ENCODE peak calls at places on chromosomes 3 and 15, in nine cellular contexts. L, D, P, A, R, Q, T, O and E are unnamed samples. For H3K27me3, the result is how much of the 10 kb centered on the place peaks cover.

GRCh38 chr3:112320698-112321097 is 12.3 kb upstream of the CD200 start:
- DNase-seq in L (no peak), R (no peak), T (no peak), A (no peak), D (no peak), Q (no peak), P (no peak), O (no peak), E (no peak)

GRCh38 chr3:111333642-111334041 is 208.4 kb upstream of the CD96 start:
- DNase-seq in R (no peak), A (no peak), P (no peak), T (no peak), D (no peak), O (no peak), L (no peak), Q (no peak), E (no peak)

GRCh38 chr3:177150218-177150916 is 46.9 kb downstream of the TBL1XR1 start:
- DNase-seq in T (no peak), P (no peak), A (no peak), R (no peak), O (no peak), L (no peak), Q (no peak), D (no peak), E (no peak)

GRCh38 chr15:70376929-70377691 is 279.4 kb upstream of the TLE3 start:
- DNase-seq in O (peak), D (no peak), R (peak), Q (no peak), A (peak), T (peak), P (peak), L (peak), E (peak)

GRCh38 chr3:100210777-100211145 is 50.0 kb upstream of the TBC1D23 start:
- DNase-seq in D (no peak), O (no peak), Q (no peak), L (no peak), P (peak), A (no peak), T (peak), R (no peak), E (no peak)

GRCh38 chr3:139264375-139264774 is 79.4 kb upstream of the MRPS22 start:
- DNase-seq in L (no peak), O (no peak), D (no peak), A (no peak), Q (no peak), R (no peak), P (no peak), T (no peak), E (no peak)

GRCh38 chr15:49605588-49605987 is 15.0 kb downstream of the FAM227B start:
- DNase-seq in Q (no peak), L (no peak), T (no peak), A (no peak), P (no peak), R (no peak), O (no peak), D (no peak), E (no peak)

GRCh38 chr15:68228971-68229385 is 550 bp downstream of the CLN6 start:
- DNase-seq in Q (no peak), P (peak), D (no peak), O (no peak), L (no peak), A (no peak), T (no peak), R (peak), E (no peak)

GRCh38 chr3:39203862-39204261 is 11.5 kb upstream of the XIRP1 start:
- DNase-seq in D (no peak), Q (no peak), T (no peak), L (no peak), O (no peak), A (no peak), P (no peak), R (no peak), E (no peak)

GRCh38 chr3:94098487-94098886 is 35.6 kb downstream of the NSUN3 start:
- DNase-seq in Q (no peak), L (no peak), R (no peak), T (peak), O (no peak), P (no peak), A (no peak), D (no peak), E (no peak)

GRCh38 chr3:22118542-22118941 is 367.5 kb upstream of the ZNF385D start:
- DNase-seq in R (no peak), A (no peak), Q (no peak), T (no peak), L (no peak), O (no peak), D (no peak), P (no peak), E (no peak)

GRCh38 chr15:68096099-68096498 is 42.0 kb downstream of the PIAS1 start:
- DNase-seq in L (no peak), Q (no peak), T (no peak), R (no peak), O (no peak), A (no peak), D (no peak), P (no peak), E (no peak)

GRCh38 chr15:74262635-74263034 is 26.5 kb downstream of the CCDC33 start:
- DNase-seq in L (no peak), R (no peak), D (no peak), O (no peak), Q (no peak), T (no peak), A (no peak), P (no peak), E (no peak)

GRCh38 chr3:197398301-197398878 is 100.0 kb upstream of the DLG1 start:
- DNase-seq in O (no peak), P (no peak), A (no peak), R (no peak), L (no peak), Q (no peak), T (no peak), D (no peak), E (no peak)

DNA sequence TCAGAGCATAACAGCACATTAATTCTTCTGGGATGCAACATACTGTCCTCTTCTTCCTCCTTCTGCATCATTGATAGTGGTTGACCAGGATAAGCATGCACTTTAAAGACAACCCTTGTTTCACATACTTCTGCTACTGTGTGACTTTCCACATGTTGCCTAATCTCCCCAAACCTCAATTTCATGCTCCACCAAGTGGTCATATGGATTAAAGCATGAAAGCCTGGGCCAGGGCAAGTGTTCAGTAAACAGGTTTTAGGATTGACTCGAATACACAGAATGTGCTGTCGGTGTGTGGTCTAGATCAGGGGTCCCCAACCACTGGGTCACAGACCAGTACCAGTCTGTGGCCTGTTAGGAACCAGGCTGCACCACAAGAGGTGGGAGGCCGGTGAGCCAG is 22.5 kb upstream of the BFSP2 start:
- DNase-seq in T (peak), Q (no peak), O (no peak), A (no peak), D (no peak), R (peak), P (peak), L (no peak), E (peak)
- TF ChIP-seq CTCF in T (peak), Q (peak), O (no peak), A (peak), D (peak), R (peak), P (peak), L (no peak), E (peak)

DNA sequence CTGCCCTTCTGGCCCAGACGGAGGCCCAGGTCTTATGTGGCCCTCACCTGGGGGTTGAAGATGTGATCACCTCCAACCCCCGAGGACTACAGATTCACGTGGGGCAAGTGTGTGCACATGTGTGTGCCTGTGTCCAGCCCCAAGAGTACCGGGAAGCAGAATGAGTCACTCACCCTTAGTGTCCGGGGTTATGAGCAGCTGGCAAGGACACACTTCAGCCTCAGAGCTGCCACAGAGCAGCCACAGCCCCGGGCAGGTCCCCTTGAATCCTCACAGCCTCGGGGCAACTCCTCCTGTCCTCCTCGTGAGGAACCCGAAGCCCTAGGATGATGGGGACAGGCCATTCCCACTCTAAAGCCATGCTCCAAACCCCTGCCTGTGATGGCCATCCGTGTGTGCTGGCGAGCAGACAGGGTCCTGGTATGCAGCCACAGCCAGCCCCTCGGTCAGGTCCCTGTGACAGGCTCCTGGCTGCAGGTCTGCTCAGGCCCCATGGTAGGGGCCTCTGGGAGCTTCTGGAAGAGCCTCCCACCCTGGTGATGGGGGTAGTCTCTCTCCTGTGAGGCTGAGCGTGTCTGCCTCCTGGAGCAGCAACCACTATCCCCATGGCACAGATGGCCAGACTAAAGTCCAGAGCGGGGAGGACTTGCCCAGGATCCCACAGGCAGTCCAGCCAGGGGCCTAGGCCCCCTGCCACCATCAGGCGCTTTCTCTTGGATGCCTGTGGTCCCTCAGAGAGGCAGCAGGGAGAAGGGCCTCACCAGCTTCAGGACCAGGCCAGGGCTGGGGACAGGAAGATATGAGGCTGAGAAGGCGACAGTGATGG is 852 bp downstream of the STAB1 start:
- DNase-seq in T (peak), R (no peak), L (no peak), P (no peak), Q (peak), O (no peak), D (no peak), A (no peak), E (no peak)
- H3K4me3 ChIP-seq in T (no peak), R (no peak), L (no peak), P (no peak), Q (peak), O (peak), D (peak), A (peak), E (peak)

GRCh38 chr3:53739926-53740325 is 106.3 kb downstream of the CHDH start:
- DNase-seq in Q (no peak), A (no peak), D (no peak), P (no peak), L (no peak), T (no peak), R (no peak), O (no peak), E (no peak)

GRCh38 chr3:53748512-53749271 is 97.5 kb downstream of the CHDH start:
- DNase-seq in P (no peak), D (no peak), R (peak), O (no peak), L (no peak), A (no peak), T (no peak), Q (no peak), E (no peak)

GRCh38 chr3:53740946-53741345 is 105.3 kb downstream of the CHDH start:
- DNase-seq in A (no peak), L (no peak), O (no peak), Q (no peak), R (no peak), P (no peak), T (no peak), D (no peak), E (no peak)

GRCh38 chr3:53747559-53747958 is 98.7 kb downstream of the CHDH start:
- DNase-seq in L (no peak), T (no peak), R (no peak), A (no peak), O (no peak), D (no peak), P (no peak), Q (no peak), E (no peak)

DNA sequence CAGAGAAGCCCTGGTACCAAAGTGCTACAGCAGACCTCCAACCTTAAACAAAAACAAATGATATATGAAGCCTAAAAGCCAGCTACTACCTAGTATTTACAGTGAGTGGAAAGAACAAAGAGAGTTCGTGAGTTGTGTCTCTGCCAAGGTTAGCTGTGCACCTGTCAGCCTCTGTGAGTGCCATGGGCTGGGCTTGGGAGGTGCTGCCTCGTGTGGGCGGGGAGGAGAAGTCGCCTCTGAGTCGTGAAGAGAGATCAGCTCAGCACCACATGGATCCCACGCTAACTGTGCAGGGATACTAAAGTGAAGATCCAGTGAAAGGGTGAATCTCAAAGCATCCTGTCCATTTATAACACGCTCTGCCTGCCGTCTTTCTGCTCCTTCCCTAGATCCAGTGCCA is 101.9 kb downstream of the CHDH start:
- DNase-seq in O (no peak), P (peak), D (no peak), T (no peak), A (no peak), L (peak), Q (no peak), R (peak), E (no peak)
- H3K27me3 ChIP-seq in O (under half), P (under half), D (under half), T (under half), A (under half), L (under half), Q (under half), R (under half), E (under half)

DNA sequence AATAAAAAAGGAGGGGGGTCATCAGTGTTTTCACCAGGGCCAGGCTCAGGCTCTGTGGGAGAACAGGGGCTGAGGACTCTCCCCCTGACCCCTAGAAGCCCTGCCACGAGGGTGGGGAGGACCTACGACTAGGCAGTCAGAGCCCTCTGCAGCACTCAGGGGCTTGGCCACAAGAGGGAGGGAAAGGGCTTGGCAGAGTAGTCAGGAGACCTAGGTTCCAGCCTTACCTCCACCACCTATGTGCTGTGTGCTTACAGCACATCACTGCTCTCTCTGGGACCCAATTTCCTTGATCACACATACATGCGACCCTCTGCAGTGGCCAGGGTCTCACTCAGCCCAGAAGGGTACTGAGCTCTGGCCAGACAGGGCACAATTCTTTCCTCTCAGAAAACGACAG is 16.3 kb upstream of the SKIC8 start:
- DNase-seq in D (no peak), T (no peak), R (peak), A (no peak), P (peak), L (no peak), Q (no peak), O (no peak), E (no peak)
- TF ChIP-seq CTCF in D (no peak), T (no peak), R (peak), A (no peak), P (peak), L (no peak), Q (no peak), O (no peak), E (no peak)

DNA sequence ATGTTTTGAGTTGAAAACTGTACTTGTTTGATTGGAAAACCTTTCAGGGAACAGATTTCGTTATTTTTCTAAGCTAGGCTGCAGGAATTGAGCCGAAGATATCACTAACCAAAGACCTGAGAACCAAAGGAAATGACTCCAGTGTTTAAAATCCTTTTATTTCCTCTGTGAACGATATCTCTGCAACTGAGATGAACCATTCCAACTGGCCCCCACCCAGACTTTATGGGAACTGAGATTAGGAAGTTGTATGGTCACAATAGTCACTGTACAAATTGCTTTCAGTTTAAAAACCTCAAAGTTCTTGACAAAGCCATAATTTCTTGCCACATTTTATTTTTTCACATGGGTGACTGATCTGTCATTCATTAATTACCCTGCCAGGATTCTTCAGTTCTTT is 232.4 kb downstream of the RBMS3 start:
- DNase-seq in L (no peak), T (peak), R (no peak), D (no peak), A (no peak), P (no peak), O (no peak), Q (no peak), E (no peak)
- H3K4me3 ChIP-seq in L (no peak), T (no peak), R (no peak), D (no peak), A (no peak), P (no peak), O (no peak), Q (no peak), E (no peak)

GRCh38 chr3:128478576-128479506 is 12.2 kb upstream of the DNAJB8 start:
- DNase-seq in A (no peak), R (no peak), D (no peak), P (no peak), T (no peak), L (no peak), O (no peak), Q (no peak), E (no peak)
- H3K27me3 ChIP-seq in A (under half), R (half or more), D (under half), P (under half), T (half or more), L (under half), O (under half), Q (under half), E (under half)

DNA sequence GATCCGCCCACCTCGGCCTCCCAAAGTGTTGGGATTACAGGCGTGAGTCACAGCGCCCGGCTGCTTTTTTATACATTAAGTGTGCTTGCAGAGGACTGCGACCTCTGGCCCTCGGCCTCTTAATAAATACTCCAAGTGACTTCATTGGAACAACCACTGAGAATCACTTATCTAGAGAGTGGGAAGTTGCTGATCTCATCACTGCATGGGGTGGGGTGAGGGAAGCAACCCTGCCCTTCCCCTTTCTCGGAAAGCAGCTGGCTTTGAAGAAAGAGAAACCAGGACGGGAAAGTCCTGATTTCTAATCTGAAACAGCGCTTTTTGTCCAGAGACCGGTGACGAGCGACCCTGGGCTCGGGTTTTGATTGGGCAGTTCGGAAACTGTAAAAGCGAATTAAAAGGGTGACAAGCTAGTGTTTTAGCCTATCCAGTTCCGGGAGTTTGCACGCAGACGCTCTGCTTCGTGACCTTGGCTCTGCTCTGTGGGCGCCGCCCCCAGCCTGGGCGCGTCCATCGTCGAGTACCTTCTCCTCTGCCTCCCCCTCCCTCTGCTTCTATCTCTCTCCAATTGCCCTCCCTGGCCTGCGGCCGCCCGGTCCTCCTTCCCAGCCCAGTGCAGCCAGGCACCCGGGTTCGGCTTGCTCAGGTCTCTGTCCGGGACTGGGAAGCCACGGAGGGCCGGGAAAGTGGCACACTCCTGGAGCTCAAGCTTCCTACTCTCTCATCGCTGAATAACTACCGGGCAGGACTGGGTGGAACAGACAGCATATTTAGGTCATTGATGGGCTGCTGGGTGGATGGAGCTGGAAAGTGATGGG is 7.5 kb upstream of the TRIM69 start:
- DNase-seq in P (peak), A (peak), D (peak), R (peak), Q (peak), O (peak), L (peak), T (peak), E (peak)
- TF ChIP-seq CTCF in P (no peak), A (no peak), D (no peak), R (no peak), Q (no peak), O (no peak), L (no peak), T (no peak), E (no peak)

GRCh38 chr3:49723301-49723630 is 485 bp downstream of the GMPPB start:
- DNase-seq in L (peak), P (peak), Q (peak), R (peak), D (peak), T (peak), O (peak), A (peak), E (peak)

GRCh38 chr3:49722896-49723295 is 855 bp downstream of the GMPPB start:
- DNase-seq in T (no peak), A (no peak), L (no peak), D (no peak), R (no peak), O (peak), P (no peak), Q (no peak), E (no peak)

GRCh38 chr3:49721165-49721860 is 1.8 kb upstream of the AMIGO3 start:
- DNase-seq in T (no peak), D (no peak), O (no peak), R (no peak), P (no peak), L (no peak), Q (no peak), A (no peak), E (no peak)

GRCh38 chr3:49720383-49721164 is 1.1 kb upstream of the AMIGO3 start:
- DNase-seq in D (no peak), L (no peak), T (no peak), A (no peak), Q (no peak), P (no peak), R (peak), O (no peak), E (no peak)

GRCh38 chr3:49721861-49722781 is 1.6 kb downstream of the GMPPB start:
- DNase-seq in O (peak), L (peak), A (no peak), Q (no peak), D (no peak), R (no peak), T (no peak), P (no peak), E (no peak)
- H3K4me3 ChIP-seq in O (no peak), L (no peak), A (peak), Q (no peak), D (no peak), R (peak), T (no peak), P (no peak), E (no peak)

GRCh38 chr3:147369231-147369630 is 37.1 kb downstream of the ZIC4 start:
- DNase-seq in R (no peak), A (no peak), O (no peak), Q (no peak), P (no peak), L (no peak), T (no peak), D (no peak), E (no peak)
- H3K27me3 ChIP-seq in R (half or more), A (half or more), O (half or more), Q (under half), P (half or more), L (under half), T (half or more), D (under half), E (under half)

GRCh38 chr3:77159182-77159581 is 119.3 kb downstream of the ROBO2 start:
- DNase-seq in T (no peak), R (no peak), Q (no peak), A (no peak), L (no peak), O (no peak), D (no peak), P (no peak), E (no peak)
- TF ChIP-seq CTCF in T (no peak), R (peak), Q (no peak), A (no peak), L (no peak), O (no peak), D (no peak), P (no peak), E (no peak)